ENCODE peak calls at places on chromosomes 6 and 20, in six cellular contexts. Z is IMR-90, N is GM12878, D is HepG2, W is SK-N-SH, K is K562. F is an unnamed sample.

GRCh38 chr6:89145461-89145961 is 344 bp upstream of the PM20D2 start:
- DNase-seq in Z (peak), N (peak), D (no peak), W (peak), K (no peak), F (peak)

GRCh38 chr20:60262967-60263603 is 304.9 kb downstream of the CDH26 start:
- DNase-seq in Z (no peak), N (no peak), D (peak), W (peak), K (peak), F (peak)

GRCh38 chr20:32652739-32653526 is 20.8 kb downstream of the C20orf203 start:
- DNase-seq in Z (peak), N (no peak), D (peak), W (peak), K (peak), F (peak)

GRCh38 chr6:165552248-165552736 is 110.7 kb downstream of the PDE10A start:
- DNase-seq in Z (no peak), N (no peak), D (no peak), W (no peak), K (no peak), F (peak)

GRCh38 chr20:58877374-58878360 is 25.2 kb downstream of the GNAS start:
- DNase-seq in Z (no peak), N (no peak), D (no peak), W (peak), K (no peak), F (no peak)

GRCh38 chr6:36547646-36548400 is 544 bp upstream of the STK38 start:
- DNase-seq in Z (no peak), N (no peak), D (no peak), W (peak), K (no peak), F (no peak)

GRCh38 chr20:62252342-62252966 is 14.1 kb downstream of the OSBPL2 start:
- DNase-seq in Z (peak), N (no peak), D (no peak), W (no peak), K (no peak), F (no peak)

GRCh38 chr6:30957716-30958115 is 16.9 kb downstream of the MUCL3 start:
- DNase-seq in Z (no peak), N (no peak), D (no peak), W (no peak), K (no peak), F (no peak)

GRCh38 chr6:30818426-30818841 is 65.9 kb upstream of the DDR1 start:
- DNase-seq in Z (peak), N (no peak), D (no peak), W (no peak), K (no peak), F (peak)

GRCh38 chr6:112030206-112030932 is 23.5 kb upstream of the CCN6 start:
- DNase-seq in Z (no peak), N (no peak), D (no peak), W (no peak), K (no peak), F (no peak)

GRCh38 chr6:129494586-129494985 is 215.4 kb downstream of the ARHGAP18 start:
- DNase-seq in Z (no peak), N (no peak), D (no peak), W (no peak), K (no peak), F (no peak)

GRCh38 chr20:48064929-48065328 is 279.6 kb upstream of the SULF2 start:
- DNase-seq in Z (peak), N (no peak), D (no peak), W (no peak), K (no peak), F (no peak)

GRCh38 chr6:46078294-46078693 is 51.5 kb upstream of the ENPP4 start:
- DNase-seq in Z (no peak), N (no peak), D (no peak), W (no peak), K (no peak), F (no peak)

GRCh38 chr6:36150283-36150682 is 20.0 kb downstream of the MAPK13 start:
- DNase-seq in Z (no peak), N (no peak), D (no peak), W (no peak), K (no peak), F (no peak)

GRCh38 chr20:48616481-48616880 is 211.3 kb downstream of the PREX1 start:
- DNase-seq in Z (no peak), N (no peak), D (no peak), W (no peak), K (no peak), F (no peak)

GRCh38 chr20:48614593-48615274 is 213.1 kb downstream of the PREX1 start:
- DNase-seq in Z (no peak), N (no peak), D (no peak), W (no peak), K (no peak), F (no peak)

GRCh38 chr6:41608443-41609151 is 29.7 kb upstream of the MDFI start:
- DNase-seq in Z (no peak), N (no peak), D (no peak), W (no peak), K (no peak), F (no peak)

GRCh38 chr6:13886949-13887348 is 37.8 kb upstream of the RNF182 start:
- DNase-seq in Z (no peak), N (no peak), D (no peak), W (no peak), K (no peak), F (no peak)

GRCh38 chr6:111573118-111573883 is 32.4 kb downstream of the TRAF3IP2 start:
- DNase-seq in Z (peak), N (no peak), D (no peak), W (no peak), K (no peak), F (no peak)

GRCh38 chr6:163175301-163175700 is 239.2 kb upstream of the QKI start:
- DNase-seq in Z (no peak), N (no peak), D (no peak), W (no peak), K (no peak), F (no peak)
- TF ChIP-seq SMC3 in Z (no peak), N (no peak), D (no peak), W (no peak), K (no peak), F (no peak)

GRCh38 chr6:108167449-108167903 is 1.7 kb downstream of the NR2E1 start:
- DNase-seq in Z (no peak), N (no peak), D (no peak), W (no peak), K (no peak), F (no peak)
- TF ChIP-seq SMC3 in Z (no peak), N (no peak), D (no peak), W (no peak), K (no peak), F (no peak)

GRCh38 chr6:140440223-140440810 is 1065.9 kb upstream of the CITED2 start:
- DNase-seq in Z (no peak), N (no peak), D (no peak), W (no peak), K (no peak), F (no peak)

GRCh38 chr6:140438346-140438735 is 1063.9 kb upstream of the CITED2 start:
- DNase-seq in Z (peak), N (no peak), D (no peak), W (no peak), K (no peak), F (no peak)

GRCh38 chr6:140445474-140446004 is 1071.1 kb upstream of the CITED2 start:
- DNase-seq in Z (peak), N (no peak), D (no peak), W (no peak), K (no peak), F (no peak)

GRCh38 chr6:140437619-140438345 is 1063.3 kb upstream of the CITED2 start:
- DNase-seq in Z (peak), N (no peak), D (no peak), W (no peak), K (no peak), F (no peak)

DNA sequence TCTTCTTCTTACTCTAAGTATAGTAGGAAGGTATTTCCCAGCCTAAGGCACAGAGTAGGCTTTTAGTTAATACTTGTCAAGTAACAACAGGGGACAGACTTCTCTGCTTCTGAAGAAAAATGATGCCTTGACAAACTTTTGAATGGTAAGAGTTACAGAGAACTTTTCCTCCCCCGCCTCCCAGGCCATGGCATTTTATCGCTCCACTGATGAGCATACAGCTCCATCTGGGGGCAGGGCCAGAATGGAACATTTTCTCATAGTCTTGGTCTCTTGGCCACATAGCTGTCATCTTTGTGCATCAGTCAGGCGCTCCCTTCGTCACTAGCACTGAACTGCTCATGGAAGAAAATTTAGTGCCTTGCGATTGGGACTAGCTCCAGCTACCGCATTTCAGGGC is 1066.8 kb upstream of the CITED2 start:
- DNase-seq in Z (peak), N (no peak), D (peak), W (peak), K (peak), F (peak)
- TF ChIP-seq SMC3 in Z (peak), N (peak), D (peak), W (peak), K (peak), F (peak)

GRCh38 chr20:53580376-53581111 is 13.1 kb downstream of the ZNF217 start:
- DNase-seq in Z (no peak), N (no peak), D (no peak), W (no peak), K (no peak), F (no peak)

GRCh38 chr20:53576586-53577318 is 16.9 kb downstream of the ZNF217 start:
- DNase-seq in Z (no peak), N (no peak), D (no peak), W (no peak), K (no peak), F (no peak)

GRCh38 chr20:53579581-53580375 is 13.9 kb downstream of the ZNF217 start:
- DNase-seq in Z (peak), N (no peak), D (peak), W (no peak), K (no peak), F (no peak)

GRCh38 chr20:53579266-53579580 is 14.4 kb downstream of the ZNF217 start:
- DNase-seq in Z (no peak), N (no peak), D (no peak), W (no peak), K (no peak), F (no peak)

GRCh38 chr20:53578492-53579222 is 15.0 kb downstream of the ZNF217 start:
- DNase-seq in Z (peak), N (peak), D (peak), W (peak), K (peak), F (peak)
- TF ChIP-seq SMC3 in Z (peak), N (peak), D (peak), W (peak), K (peak), F (peak)

GRCh38 chr6:169474362-169474761 is 220.7 kb upstream of the THBS2 start:
- DNase-seq in Z (no peak), N (no peak), D (no peak), W (no peak), K (no peak), F (no peak)

DNA sequence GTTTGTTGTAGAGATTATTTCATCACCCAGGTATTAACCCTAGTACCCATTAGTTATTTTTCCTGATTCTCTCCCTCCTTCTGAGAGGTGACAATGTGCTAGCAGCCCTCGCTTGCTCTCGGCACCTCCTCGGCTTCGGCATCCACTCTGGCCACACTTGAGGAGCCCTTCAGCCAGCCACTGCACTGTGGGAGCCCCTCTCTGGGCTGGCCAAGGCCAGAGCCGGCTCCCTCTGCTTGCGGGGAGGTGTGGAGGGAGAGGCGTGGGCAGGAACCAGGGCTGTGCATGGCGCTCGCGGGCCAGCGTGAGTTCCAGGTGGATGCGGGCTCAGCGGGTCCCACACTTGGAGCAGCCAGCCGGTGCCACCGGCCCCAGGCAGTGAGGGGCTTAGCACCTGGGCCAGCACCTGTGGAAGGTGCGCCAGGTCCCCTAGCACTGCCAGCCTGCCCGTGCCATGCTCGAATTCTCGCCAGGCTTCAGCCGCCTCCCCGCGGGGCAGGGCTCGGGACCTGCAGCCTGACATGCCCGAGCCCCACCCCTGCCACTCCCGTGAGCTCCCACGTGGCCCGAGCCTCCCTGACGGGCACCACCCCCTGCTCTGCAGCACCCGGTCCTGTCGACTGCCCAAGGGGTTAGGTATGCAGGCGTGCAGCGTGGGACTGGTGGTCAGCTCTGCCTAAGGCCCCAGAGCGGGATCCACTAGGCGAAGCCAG is 221.9 kb downstream of the WDR27 start:
- DNase-seq in Z (no peak), N (no peak), D (no peak), W (no peak), K (no peak), F (no peak)
- TF ChIP-seq SMC3 in Z (no peak), N (no peak), D (no peak), W (no peak), K (no peak), F (no peak)